ENCODE peak calls at places on chromosomes 2 and 18, in six cellular contexts. E is left ventricle myocardium inferior, T is esophagus muscularis mucosa, V is spleen, F is fibroblast of lung, Y is epithelial cell of esophagus. I is an unnamed sample.

GRCh38 chr2:18378020-18378653 is 182.3 kb downstream of the RDH14 start:
- DNase-seq in E (no peak), T (no peak), F (peak), V (no peak), Y (peak), I (no peak)

GRCh38 chr2:206442854-206443734 is at the start of gene ADAM23:
- DNase-seq in F (peak), Y (peak), V (no peak), T (no peak), E (peak), I (no peak)

GRCh38 chr2:148122788-148123187 is 101.9 kb downstream of the MBD5 start:
- DNase-seq in T (no peak), V (no peak), Y (peak), E (no peak), F (peak), I (no peak)

GRCh38 chr2:127662937-127663565 is 12.3 kb downstream of the LIMS2 start:
- DNase-seq in T (no peak), E (no peak), F (no peak), V (peak), Y (peak), I (no peak)

GRCh38 chr2:211982162-211982561 is 556.4 kb downstream of the ERBB4 start:
- DNase-seq in Y (no peak), E (no peak), T (no peak), F (no peak), V (no peak), I (no peak)

GRCh38 chr2:64485302-64485701 is 31.3 kb downstream of the LGALSL start:
- DNase-seq in T (no peak), Y (peak), E (no peak), V (no peak), F (no peak), I (no peak)

GRCh38 chr2:40227200-40227599 is 224.7 kb downstream of the SLC8A1 start:
- DNase-seq in T (no peak), F (no peak), Y (peak), E (no peak), V (no peak), I (no peak)

GRCh38 chr18:28961669-28962228 is 784.8 kb upstream of the CDH2 start:
- DNase-seq in T (no peak), Y (peak), V (no peak), E (no peak), F (peak), I (no peak)

GRCh38 chr2:20424300-20425290 is 22.3 kb upstream of the RHOB start:
- DNase-seq in T (no peak), Y (peak), V (peak), F (peak), E (peak), I (peak)

DNA sequence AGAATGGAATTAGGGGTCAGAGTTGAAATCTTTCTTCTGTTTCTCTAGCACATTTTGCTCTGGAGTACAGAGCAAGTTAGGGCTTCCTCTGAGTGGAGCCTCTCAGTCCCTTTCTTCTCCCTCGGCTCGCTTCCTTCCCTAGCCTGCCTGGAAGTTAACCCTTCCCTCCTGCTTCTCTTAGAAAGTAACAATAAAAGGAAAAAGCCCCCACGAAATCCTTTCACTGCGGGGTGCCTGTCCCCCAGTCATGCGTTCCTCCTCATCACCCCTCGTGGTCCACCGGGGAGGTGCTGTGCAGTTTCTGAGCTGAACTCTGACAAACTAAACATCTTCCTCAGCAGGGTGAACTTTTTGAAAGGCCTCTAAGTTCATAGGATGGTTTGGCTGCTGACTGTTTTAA is 2.0 kb downstream of the IGFBP2 start:
- DNase-seq in V (no peak), Y (no peak), T (no peak), F (no peak), E (no peak), I (no peak)
- H3K4me3 ChIP-seq in V (peak), Y (peak), T (peak), F (no peak), E (peak), I (no peak)

GRCh38 chr2:10368491-10369231 is 66.0 kb downstream of the HPCAL1 start:
- DNase-seq in E (no peak), V (no peak), T (no peak), F (no peak), Y (no peak), I (no peak)
- TF ChIP-seq CTCF in E (no peak), V (no peak), T (no peak), F (no peak), Y (no peak), I (no peak)

GRCh38 chr2:8282858-8283252 is 399.0 kb upstream of the ID2 start:
- DNase-seq in T (no peak), V (no peak), F (no peak), E (no peak), Y (no peak), I (no peak)

GRCh38 chr2:8281234-8281633 is 400.6 kb upstream of the ID2 start:
- DNase-seq in E (no peak), Y (no peak), T (no peak), F (no peak), V (no peak), I (no peak)

GRCh38 chr2:8279506-8279905 is 402.4 kb upstream of the ID2 start:
- DNase-seq in V (no peak), T (no peak), E (no peak), F (no peak), Y (no peak), I (no peak)

GRCh38 chr2:8285081-8285480 is 396.8 kb upstream of the ID2 start:
- DNase-seq in E (no peak), Y (no peak), V (no peak), T (no peak), F (peak), I (no peak)

GRCh38 chr2:8281950-8282857 is 399.7 kb upstream of the ID2 start:
- DNase-seq in T (no peak), V (no peak), Y (no peak), F (no peak), E (no peak), I (no peak)
- H3K4me3 ChIP-seq in T (no peak), V (no peak), Y (no peak), F (no peak), E (no peak), I (no peak)

GRCh38 chr2:203858176-203858575 is 9.4 kb upstream of the CTLA4 start:
- DNase-seq in F (no peak), V (no peak), Y (no peak), E (no peak), T (no peak), I (no peak)
- TF ChIP-seq CTCF in F (no peak), V (no peak), Y (no peak), E (no peak), T (no peak), I (peak)

GRCh38 chr2:74554821-74555531 is 456 bp downstream of the DOK1 start:
- DNase-seq in E (peak), T (no peak), V (peak), Y (peak), F (peak), I (no peak)

GRCh38 chr2:74553892-74554820 is at the start of the genes DOK1 and LOXL3:
- DNase-seq in V (peak), E (peak), T (peak), F (peak), Y (peak), I (no peak)

GRCh38 chr2:74551530-74551929 is 2.2 kb downstream of the LOXL3 start:
- DNase-seq in Y (no peak), E (no peak), F (no peak), V (no peak), T (no peak), I (no peak)

GRCh38 chr2:74551942-74552913 is 1.5 kb downstream of the LOXL3 start:
- DNase-seq in T (no peak), E (no peak), V (no peak), F (no peak), Y (no peak), I (no peak)

GRCh38 chr2:74552914-74553811 is 579 bp downstream of the LOXL3 start:
- DNase-seq in F (no peak), Y (no peak), E (no peak), T (no peak), V (peak), I (no peak)
- H3K4me3 ChIP-seq in F (peak), Y (no peak), E (peak), T (peak), V (peak), I (peak)